ENCODE peak calls at places on chromosome 1, in five cellular contexts. N, I, O, D and C are unnamed samples.

GRCh38 chr1:35640380-35641232 is 720 bp downstream of the PSMB2 start:
- DNase-seq in N (no peak), I (no peak), O (no peak), D (no peak), C (no peak)

GRCh38 chr1:182348916-182349747 is 42.5 kb downstream of the GLUL start:
- DNase-seq in N (no peak), I (no peak), O (peak; percentile 71), D (no peak), C (peak; percentile 54)

GRCh38 chr1:116165572-116165971 is 54.4 kb downstream of the MAB21L3 start:
- DNase-seq in N (no peak), I (no peak), O (no peak), D (no peak), C (peak; percentile 85)

GRCh38 chr1:166111430-166111829 is 55.4 kb downstream of the FAM78B start:
- DNase-seq in N (no peak), I (no peak), O (no peak), D (no peak), C (no peak)

GRCh38 chr1:230572121-230573083 is 69.9 kb upstream of the COG2 start:
- DNase-seq in N (no peak), I (no peak), O (no peak), D (no peak), C (no peak)

GRCh38 chr1:235486321-235486720 is 17.9 kb downstream of the B3GALNT2 start:
- DNase-seq in N (no peak), I (no peak), O (no peak), D (no peak), C (no peak)

GRCh38 chr1:230067441-230067870 is 418 bp downstream of the GALNT2 start:
- DNase-seq in N (no peak), I (no peak), O (peak; percentile 36), D (peak; percentile 32), C (peak; percentile 74)

GRCh38 chr1:27589841-27590426 is 14.0 kb downstream of the AHDC1 start:
- DNase-seq in N (no peak), I (no peak), O (no peak), D (no peak), C (no peak)

GRCh38 chr1:82152356-82153281 is 351.9 kb downstream of the ADGRL2 start:
- DNase-seq in N (no peak), I (no peak), O (no peak), D (no peak), C (no peak)

GRCh38 chr1:221714227-221715116 is 27.4 kb downstream of the DUSP10 start:
- DNase-seq in N (no peak), I (no peak), O (no peak), D (no peak), C (no peak)

GRCh38 chr1:157252473-157252872 is 114.3 kb upstream of the ETV3 start:
- DNase-seq in N (no peak), I (no peak), O (no peak), D (no peak), C (no peak)

GRCh38 chr1:47688631-47689296 is 250.9 kb downstream of the FOXD2 start:
- DNase-seq in N (no peak), I (no peak), O (no peak), D (no peak), C (no peak)

GRCh38 chr1:219123041-219123440 is 50.6 kb upstream of the LYPLAL1 start:
- DNase-seq in N (no peak), I (no peak), O (peak; percentile 18), D (no peak), C (no peak)

GRCh38 chr1:37037675-37038074 is 3.4 kb upstream of the GRIK3 start:
- DNase-seq in N (no peak), I (no peak), O (no peak), D (no peak), C (no peak)

GRCh38 chr1:227399152-227399730 is 80.9 kb upstream of the CDC42BPA start:
- DNase-seq in N (no peak), I (no peak), O (no peak), D (no peak), C (no peak)

GRCh38 chr1:203690730-203691129 is 64.1 kb downstream of the ATP2B4 start:
- DNase-seq in N (no peak), I (no peak), O (no peak), D (no peak), C (no peak)

GRCh38 chr1:153617677-153618076 is 1.6 kb upstream of the S100A14 start:
- DNase-seq in N (peak; percentile 43), I (peak; percentile 57), O (peak; percentile 77), D (no peak), C (peak; percentile 92)

GRCh38 chr1:51548986-51549619 is 30.0 kb upstream of the EPS15 start:
- DNase-seq in N (no peak), I (no peak), O (no peak), D (no peak), C (no peak)

GRCh38 chr1:203428981-203429599 is 46.5 kb upstream of the PRELP start:
- DNase-seq in N (no peak), I (no peak), O (no peak), D (no peak), C (no peak)

GRCh38 chr1:215192306-215192705 is 109.8 kb downstream of the KCNK2 start:
- DNase-seq in N (no peak), I (no peak), O (no peak), D (no peak), C (no peak)

GRCh38 chr1:196317535-196318522 is 290.4 kb downstream of the KCNT2 start:
- DNase-seq in N (no peak), I (no peak), O (peak; percentile 7), D (no peak), C (no peak)

GRCh38 chr1:217063065-217063908 is 340.1 kb upstream of the ESRRG start:
- DNase-seq in N (no peak), I (no peak), O (no peak), D (no peak), C (no peak)

GRCh38 chr1:233172201-233172600 is 123.3 kb downstream of the PCNX2 start:
- DNase-seq in N (no peak), I (no peak), O (peak; percentile 8), D (no peak), C (no peak)

GRCh38 chr1:111758373-111758772 is 2.7 kb downstream of the DDX20 start:
- DNase-seq in N (no peak), I (no peak), O (no peak), D (no peak), C (no peak)

GRCh38 chr1:165823552-165824268 is 3.7 kb upstream of the UCK2 start:
- DNase-seq in N (no peak), I (no peak), O (no peak), D (no peak), C (no peak)

GRCh38 chr1:25031601-25031965 is 101.5 kb upstream of the RUNX3 start:
- DNase-seq in N (no peak), I (no peak), O (no peak), D (no peak), C (no peak)

GRCh38 chr1:38833146-38833545 is 26.4 kb downstream of the RRAGC start:
- DNase-seq in N (no peak), I (no peak), O (no peak), D (no peak), C (no peak)

GRCh38 chr1:20936216-20936615 is 149.1 kb upstream of the HP1BP3 start:
- DNase-seq in N (no peak), I (no peak), O (no peak), D (no peak), C (no peak)

GRCh38 chr1:1348420-1349255 is 580 bp downstream of the DVL1 start:
- DNase-seq in N (no peak), I (no peak), O (no peak), D (peak; percentile 56), C (no peak)

GRCh38 chr1:16155537-16156410 is at the start of gene EPHA2:
- DNase-seq in N (no peak), I (no peak), O (peak; percentile 92), D (peak; percentile 94), C (peak; percentile 96)

GRCh38 chr1:246689409-246689997 is 34.7 kb upstream of the SCCPDH start:
- DNase-seq in N (no peak), I (peak; percentile 33), O (peak; percentile 64), D (peak; percentile 31), C (peak; percentile 67)
- H3K27ac ChIP-seq in N (no peak overlapping the region), I (no peak overlapping the region), O (peak overlapping the region; percentile 73), D (no peak overlapping the region), C (no peak overlapping the region)

GRCh38 chr1:201011616-201012015 is 11.9 kb downstream of the KIF21B start:
- DNase-seq in N (no peak), I (no peak), O (no peak), D (no peak), C (no peak)
- H3K27me3 ChIP-seq in N (no peaks in the 10 kb centered on the region), I (no peaks in the 10 kb centered on the region), O (peaks cover 27% of the 10 kb centered on the region), D (peaks cover 9% of the 10 kb centered on the region), C (no peaks in the 10 kb centered on the region)

DNA sequence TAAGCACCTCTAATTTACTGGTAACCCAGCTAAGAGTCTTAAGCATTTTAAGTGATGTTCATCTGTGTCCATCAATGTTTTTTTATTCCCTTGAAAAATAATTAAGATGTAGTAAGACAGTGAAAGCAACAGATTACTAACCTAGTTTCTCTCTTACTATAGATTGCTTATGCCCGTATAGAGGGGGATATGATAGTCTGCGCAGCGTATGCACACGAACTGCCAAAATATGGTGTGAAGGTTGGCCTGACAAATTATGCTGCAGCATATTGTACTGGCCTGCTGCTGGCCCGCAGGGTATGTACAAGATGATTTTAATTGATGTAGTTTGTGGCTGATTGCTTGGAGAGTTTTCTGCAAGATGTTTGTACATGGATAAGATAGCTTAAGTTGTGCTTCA is 2.8 kb downstream of the RPL5 start:
- DNase-seq in N (no peak), I (no peak), O (no peak), D (no peak), C (no peak)
- H3K27ac ChIP-seq in N (no peak overlapping the region), I (no peak overlapping the region), O (no peak overlapping the region), D (no peak overlapping the region), C (peak overlapping the region; percentile 90)

DNA sequence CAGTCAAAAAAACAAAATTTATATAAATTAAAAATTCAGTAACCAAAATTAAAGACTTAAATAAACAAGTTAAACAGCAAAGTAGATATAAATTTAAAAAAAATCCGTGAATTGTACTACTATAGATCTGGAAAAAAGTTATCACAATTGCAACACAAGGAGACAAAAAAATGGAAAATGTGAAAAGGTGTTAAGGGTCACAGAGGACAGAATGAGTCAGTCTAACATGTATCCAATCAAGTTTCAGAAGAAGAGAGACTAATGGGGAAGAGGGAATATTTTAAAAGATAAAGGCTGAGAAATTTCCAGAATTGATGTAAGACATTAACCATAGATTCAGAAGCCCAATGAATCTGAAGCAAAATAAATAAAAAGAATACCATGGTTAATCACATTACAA is 46.0 kb downstream of the USP24 start:
- DNase-seq in N (no peak), I (no peak), O (no peak), D (no peak), C (no peak)
- H3K27me3 ChIP-seq in N (no peaks in the 10 kb centered on the region), I (no peaks in the 10 kb centered on the region), O (no peaks in the 10 kb centered on the region), D (no peaks in the 10 kb centered on the region), C (no peaks in the 10 kb centered on the region)